ENCODE peak calls at places on chromosomes 6 and 20, in nine cellular contexts. B is central memory CD4-positive, alpha-beta T cell; K is RCC 7860; X is germinal center; N is iPS DF 19.7; G is NAMALWA; T is effector CD4-positive, alpha-beta T cell; Y is AG08395; W is NCI-H2029 treated with DMSO at 0.1 percent for 48 hours. U is an unnamed sample.

GRCh38 chr20:15919118-15919517 is 654.1 kb downstream of the KIF16B start:
- DNase-seq in B (no peak), K (no peak), X (no peak), N (no peak), G (no peak), T (no peak), Y (no peak), W (no peak), U (no peak)

GRCh38 chr6:35600659-35601125 is 88.0 kb upstream of the TULP1 start:
- DNase-seq in B (peak), K (no peak), X (no peak), N (no peak), G (no peak), T (no peak), Y (no peak), W (no peak), U (no peak)

GRCh38 chr20:50169329-50169823 is 15.9 kb upstream of the PEDS1 start:
- DNase-seq in B (peak), K (peak), X (peak), N (no peak), G (peak), T (peak), Y (peak), W (peak), U (peak)

GRCh38 chr6:170221052-170221752 is 69.7 kb downstream of the DLL1 start:
- DNase-seq in B (no peak), K (no peak), X (no peak), N (no peak), G (no peak), T (no peak), Y (no peak), W (no peak), U (peak)

GRCh38 chr6:28402197-28402596 is 2.6 kb upstream of the ZSCAN12 start:
- DNase-seq in B (no peak), K (no peak), X (no peak), N (no peak), G (peak), T (no peak), Y (no peak), W (no peak), U (no peak)

GRCh38 chr20:40966103-40966502 is 62.5 kb upstream of the TOP1 start:
- DNase-seq in B (no peak), K (no peak), X (peak), N (no peak), G (peak), T (no peak), Y (no peak), W (no peak), U (no peak)

GRCh38 chr6:14513726-14514125 is 396.2 kb downstream of the CD83 start:
- DNase-seq in B (no peak), K (no peak), X (no peak), N (no peak), G (no peak), T (no peak), Y (no peak), W (no peak), U (no peak)

GRCh38 chr20:29298759-29299613 is 1958.5 kb upstream of the DEFB115 start:
- DNase-seq in B (no peak), K (no peak), X (no peak), N (peak), G (no peak), T (no peak), Y (no peak), W (no peak), U (no peak)

GRCh38 chr6:157672726-157673412 is 150.2 kb upstream of the SNX9 start:
- DNase-seq in B (no peak), K (no peak), X (no peak), N (no peak), G (no peak), T (no peak), Y (no peak), W (no peak), U (no peak)

GRCh38 chr6:149896491-149896890 is 1.4 kb downstream of the RAET1E start:
- DNase-seq in B (no peak), K (peak), X (no peak), N (no peak), G (no peak), T (no peak), Y (no peak), W (no peak), U (no peak)

GRCh38 chr6:112939543-112939942 is 592.4 kb downstream of the RFPL4B start:
- DNase-seq in B (no peak), K (no peak), X (no peak), N (no peak), G (no peak), T (no peak), Y (no peak), W (peak), U (no peak)

GRCh38 chr20:32538526-32538918 is 46.6 kb downstream of the NOL4L start:
- DNase-seq in B (peak), K (no peak), X (no peak), N (no peak), G (no peak), T (peak), Y (no peak), W (no peak), U (no peak)

GRCh38 chr20:32365560-32365959 is 7.4 kb downstream of the ASXL1 start:
- DNase-seq in B (no peak), K (no peak), X (no peak), N (no peak), G (no peak), T (no peak), Y (no peak), W (no peak), U (no peak)

GRCh38 chr6:15913573-15913972 is 215.3 kb upstream of the MYLIP start:
- DNase-seq in B (no peak), K (no peak), X (no peak), N (no peak), G (no peak), T (no peak), Y (no peak), W (no peak), U (no peak)

GRCh38 chr20:47191074-47191673 is 165.3 kb downstream of the ZMYND8 start:
- DNase-seq in B (no peak), K (peak), X (no peak), N (no peak), G (no peak), T (no peak), Y (no peak), W (no peak), U (no peak)

GRCh38 chr20:6718660-6719059 is 48.8 kb upstream of the BMP2 start:
- DNase-seq in B (no peak), K (peak), X (no peak), N (no peak), G (no peak), T (no peak), Y (no peak), W (no peak), U (no peak)

GRCh38 chr6:30357678-30358339 is 12.9 kb downstream of the RPP21 start:
- DNase-seq in B (peak), K (peak), X (peak), N (peak), G (peak), T (peak), Y (peak), W (peak), U (peak)

GRCh38 chr6:33716890-33717632 is 5.6 kb upstream of the UQCC2 start:
- DNase-seq in B (no peak), K (no peak), X (no peak), N (no peak), G (no peak), T (no peak), Y (no peak), W (peak), U (no peak)

GRCh38 chr6:139370047-139370706 is 4.3 kb downstream of the CITED2 start:
- DNase-seq in B (no peak), K (peak), X (no peak), N (no peak), G (no peak), T (no peak), Y (peak), W (no peak), U (no peak)

GRCh38 chr6:137951064-137951597 is 84.1 kb downstream of the TNFAIP3 start:
- DNase-seq in B (no peak), K (no peak), X (peak), N (no peak), G (peak), T (no peak), Y (no peak), W (no peak), U (no peak)

GRCh38 chr6:168093071-168093505 is 14.1 kb upstream of the FRMD1 start:
- DNase-seq in B (no peak), K (no peak), X (no peak), N (no peak), G (no peak), T (no peak), Y (no peak), W (no peak), U (no peak)

GRCh38 chr20:13671500-13672288 is 33.0 kb upstream of the TASP1 start:
- DNase-seq in B (no peak), K (no peak), X (no peak), N (no peak), G (no peak), T (no peak), Y (peak), W (no peak), U (no peak)

GRCh38 chr6:22399693-22400092 is 102.9 kb upstream of the PRL start:
- DNase-seq in B (no peak), K (peak), X (no peak), N (no peak), G (no peak), T (no peak), Y (peak), W (no peak), U (no peak)

GRCh38 chr20:46406200-46406985 is at the start of gene ELMO2:
- DNase-seq in B (peak), K (peak), X (peak), N (peak), G (peak), T (peak), Y (peak), W (peak), U (peak)

GRCh38 chr6:81075974-81076373 is 676.5 kb downstream of the TENT5A start:
- DNase-seq in B (no peak), K (no peak), X (no peak), N (peak), G (peak), T (no peak), Y (peak), W (no peak), U (no peak)

GRCh38 chr20:1122388-1123315 is 4.2 kb downstream of the PSMF1 start:
- DNase-seq in B (peak), K (no peak), X (no peak), N (no peak), G (no peak), T (no peak), Y (peak), W (peak), U (no peak)

GRCh38 chr6:157635388-157636244 is 187.4 kb upstream of the SNX9 start:
- DNase-seq in B (no peak), K (no peak), X (no peak), N (no peak), G (no peak), T (no peak), Y (no peak), W (no peak), U (no peak)

GRCh38 chr6:31293343-31293742 is 21.5 kb upstream of the HLA-C start:
- DNase-seq in B (no peak), K (peak), X (no peak), N (no peak), G (no peak), T (no peak), Y (peak), W (no peak), U (no peak)

GRCh38 chr6:108793449-108794134 is 54.6 kb upstream of the ARMC2 start:
- DNase-seq in B (no peak), K (no peak), X (no peak), N (no peak), G (no peak), T (no peak), Y (no peak), W (no peak), U (no peak)

GRCh38 chr6:15399651-15400470 is 154.0 kb downstream of the JARID2 start:
- DNase-seq in B (no peak), K (no peak), X (no peak), N (no peak), G (no peak), T (no peak), Y (peak), W (peak), U (peak)